ENCODE peak calls at places on chromosome X, in ten cellular contexts. A, O, L, M, T, Q, K, Y, G and F are unnamed samples.

GRCh38 chrX:67720344-67720743 is 176.5 kb downstream of the AR start:
- DNase-seq in A (no peak), Q (no peak), L (no peak), K (no peak), M (no peak), T (peak), G (no peak), Y (no peak), O (no peak), F (no peak)

GRCh38 chrX:98490670-98491069 is 1607.0 kb downstream of the RPA4 start:
- DNase-seq in G (no peak), O (no peak), K (no peak), T (no peak), A (no peak), Q (no peak), M (no peak), L (no peak), Y (no peak), F (no peak)

GRCh38 chrX:46256875-46257274 is 288.3 kb downstream of the ZNF674 start:
- DNase-seq in G (no peak), O (no peak), Q (no peak), T (no peak), M (no peak), Y (no peak), A (no peak), L (no peak), K (no peak), F (no peak)

GRCh38 chrX:153726286-153727107 is 1.8 kb downstream of the ABCD1 start:
- DNase-seq in T (peak), O (peak), G (no peak), Y (peak), Q (no peak), L (peak), M (peak), K (peak), A (peak), F (peak)

GRCh38 chrX:45400380-45400779 is 199.7 kb upstream of the DIPK2B start:
- DNase-seq in T (peak), Y (peak), K (no peak), M (peak), Q (no peak), L (no peak), O (peak), A (no peak), G (no peak), F (no peak)

GRCh38 chrX:53261573-53261972 is 19.8 kb downstream of the IQSEC2 start:
- DNase-seq in L (no peak), M (no peak), O (no peak), Q (no peak), T (no peak), A (no peak), Y (no peak), K (peak), G (no peak), F (no peak)

GRCh38 chrX:140064993-140065392 is 99.7 kb upstream of the CXorf66 start:
- DNase-seq in G (no peak), Y (no peak), L (no peak), A (no peak), M (no peak), T (no peak), K (no peak), Q (no peak), O (no peak), F (no peak)

GRCh38 chrX:128759745-128760144 is 707.5 kb upstream of the ACTRT1 start:
- DNase-seq in O (no peak), K (no peak), M (no peak), A (no peak), L (no peak), G (no peak), Q (no peak), Y (no peak), T (no peak), F (no peak)

GRCh38 chrX:148380614-148381561 is 119.5 kb upstream of the AFF2 start:
- DNase-seq in G (no peak), Y (no peak), K (peak), L (no peak), M (no peak), Q (no peak), A (no peak), T (peak), O (no peak), F (no peak)

GRCh38 chrX:65667503-65668355 is at the start of gene MSN:
- DNase-seq in L (peak), Y (peak), K (peak), O (peak), T (no peak), Q (no peak), M (peak), G (peak), A (peak), F (peak)

GRCh38 chrX:15903186-15903681 is 48.6 kb upstream of the AP1S2 start:
- DNase-seq in Q (no peak), K (peak), O (no peak), L (no peak), A (no peak), M (no peak), T (no peak), Y (no peak), G (no peak), F (no peak)

GRCh38 chrX:124435616-124436015 is 89.3 kb downstream of the SH2D1A start:
- DNase-seq in A (no peak), Q (no peak), T (no peak), L (no peak), M (no peak), G (no peak), K (no peak), Y (no peak), O (no peak), F (no peak)

GRCh38 chrX:38375888-38376287 is 23.5 kb downstream of the OTC start:
- DNase-seq in K (peak), T (no peak), L (no peak), Y (peak), M (peak), G (no peak), Q (peak), A (no peak), O (peak), F (peak)

GRCh38 chrX:11447418-11447817 is 154.2 kb downstream of the AMELX start:
- DNase-seq in A (no peak), T (peak), L (no peak), Y (no peak), M (peak), K (no peak), O (no peak), Q (no peak), G (no peak), F (no peak)

GRCh38 chrX:38930474-38930873 is 129.2 kb downstream of the MID1IP1 start:
- DNase-seq in M (no peak), G (no peak), A (no peak), L (no peak), T (no peak), O (no peak), K (no peak), Y (no peak), Q (no peak), F (no peak)

GRCh38 chrX:24925430-24925829 is 90.3 kb downstream of the ARX start:
- DNase-seq in Q (no peak), K (no peak), L (no peak), A (no peak), M (peak), Y (no peak), O (no peak), G (no peak), T (peak), F (no peak)

GRCh38 chrX:16212436-16212835 is 45.2 kb downstream of the MAGEB17 start:
- DNase-seq in Q (peak), O (peak), L (no peak), A (no peak), T (no peak), M (peak), Y (peak), G (no peak), K (peak), F (no peak)

GRCh38 chrX:97524997-97525396 is 641.3 kb downstream of the RPA4 start:
- DNase-seq in A (no peak), G (no peak), K (no peak), Q (no peak), O (no peak), M (no peak), Y (no peak), T (peak), L (no peak), F (no peak)

GRCh38 chrX:96438803-96439202 is 245.8 kb upstream of the DIAPH2 start:
- DNase-seq in T (no peak), O (no peak), Q (no peak), Y (no peak), M (no peak), A (no peak), K (no peak), G (no peak), L (no peak), F (no peak)

GRCh38 chrX:131063613-131064012 is 5.5 kb downstream of the ARHGAP36 start:
- DNase-seq in T (no peak), K (no peak), Y (peak), A (no peak), L (no peak), M (no peak), O (no peak), G (no peak), Q (no peak), F (no peak)
- TF ChIP-seq CTCF in T (no peak), K (peak), Y (peak), A (no peak), L (no peak), M (no peak), O (no peak), G (peak), Q (peak), F (peak)

GRCh38 chrX:51876441-51876840 is 17.0 kb upstream of the MAGED1 start:
- DNase-seq in Y (no peak), M (peak), G (no peak), K (no peak), T (peak), O (no peak), L (no peak), A (no peak), Q (no peak), F (no peak)
- TF ChIP-seq CTCF in Y (no peak), M (no peak), G (no peak), K (no peak), T (no peak), O (no peak), L (no peak), A (no peak), Q (no peak), F (no peak)

DNA sequence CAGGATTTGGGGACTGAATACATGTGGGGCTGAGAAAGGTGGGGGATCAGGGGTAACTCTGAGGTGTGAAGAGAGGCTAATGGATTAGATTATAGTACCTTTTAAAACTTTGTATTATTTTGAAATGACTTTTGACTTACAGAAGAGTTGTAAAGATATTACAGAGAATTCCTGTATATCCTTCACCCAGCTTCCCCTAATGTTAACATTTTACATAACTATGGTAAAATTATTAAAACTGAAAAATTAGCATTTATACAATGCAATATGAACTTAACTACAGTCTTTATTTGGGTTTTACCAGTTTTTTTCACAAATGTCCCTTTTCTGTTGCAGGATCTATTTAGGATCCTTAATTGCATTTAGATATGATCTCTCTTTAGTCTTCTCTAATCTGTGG is 57.4 kb downstream of the TMEM164 start:
- DNase-seq in M (no peak), O (no peak), L (no peak), T (no peak), G (no peak), Y (no peak), A (no peak), K (no peak), Q (no peak), F (no peak)
- TF ChIP-seq CTCF in M (no peak), O (no peak), L (no peak), T (no peak), G (no peak), Y (no peak), A (no peak), K (no peak), Q (no peak), F (no peak)

GRCh38 chrX:118948270-118948669 is 26.1 kb upstream of the LONRF3 start:
- DNase-seq in K (no peak), T (no peak), O (no peak), L (no peak), A (no peak), M (no peak), G (no peak), Q (no peak), Y (no peak), F (no peak)
- TF ChIP-seq CTCF in K (no peak), T (no peak), O (no peak), L (no peak), A (no peak), M (no peak), G (no peak), Q (no peak), Y (no peak), F (no peak)

GRCh38 chrX:115226929-115227328 is 7.0 kb downstream of the LRCH2 start:
- DNase-seq in L (no peak), Y (peak), M (peak), G (no peak), K (peak), T (no peak), Q (peak), O (peak), A (no peak), F (no peak)
- TF ChIP-seq CTCF in L (peak), Y (peak), M (peak), G (peak), K (peak), T (peak), Q (peak), O (peak), A (peak), F (peak)

DNA sequence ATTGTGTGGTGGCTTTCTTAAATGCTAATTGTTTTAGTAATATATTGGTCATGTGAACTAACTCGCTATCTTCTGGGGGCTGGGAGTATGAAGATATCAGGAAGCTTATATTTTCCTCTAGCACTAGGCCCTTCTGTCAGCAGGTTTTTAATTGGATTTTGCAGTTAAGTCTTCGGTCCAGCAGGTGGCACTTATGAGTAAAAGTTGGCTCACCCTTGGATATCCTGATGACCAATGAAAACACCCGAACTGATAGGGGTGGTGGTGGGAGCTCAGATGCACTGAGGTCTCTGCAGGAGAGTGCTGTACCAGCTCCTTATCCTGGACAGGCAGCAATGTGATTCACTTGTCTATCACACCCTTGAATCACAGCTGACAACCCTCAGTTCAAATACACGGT is 1365.8 kb upstream of the DIAPH2 start:
- DNase-seq in A (no peak), K (peak), T (no peak), Q (no peak), G (no peak), M (no peak), L (no peak), O (peak), Y (peak), F (no peak)
- TF ChIP-seq CTCF in A (no peak), K (peak), T (no peak), Q (no peak), G (no peak), M (no peak), L (no peak), O (no peak), Y (peak), F (peak)

DNA sequence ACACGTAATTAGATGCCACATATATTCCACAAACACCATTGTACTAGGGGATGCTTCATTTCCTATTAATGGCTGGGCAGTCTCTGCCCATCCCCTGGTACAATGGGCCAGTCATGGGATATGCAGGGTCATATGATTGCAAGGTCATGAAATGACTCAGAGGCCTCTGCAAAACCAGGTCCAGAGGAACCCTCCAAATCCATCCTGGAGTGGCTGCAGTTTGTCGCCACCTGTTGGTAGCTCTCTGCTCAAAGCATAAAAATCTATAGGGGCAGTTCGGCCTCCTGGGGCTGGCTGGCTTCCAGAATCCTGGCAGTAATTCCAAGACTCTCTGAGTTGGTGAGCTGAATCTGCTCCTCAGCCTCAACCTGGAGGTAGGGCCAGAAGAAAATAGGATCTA is 22.9 kb upstream of the PUDP start:
- DNase-seq in K (peak), A (no peak), M (peak), Y (peak), G (no peak), O (peak), T (no peak), L (no peak), Q (no peak), F (no peak)
- TF ChIP-seq CTCF in K (peak), A (peak), M (peak), Y (peak), G (peak), O (no peak), T (peak), L (peak), Q (peak), F (peak)

GRCh38 chrX:63784346-63784901 is 590 bp downstream of the ARHGEF9 start:
- DNase-seq in O (no peak), L (no peak), A (no peak), Y (no peak), T (no peak), K (no peak), M (no peak), Q (no peak), G (no peak), F (peak)

GRCh38 chrX:63784902-63785692 is at the start of gene ARHGEF9:
- DNase-seq in A (peak), Q (no peak), M (peak), G (no peak), T (no peak), L (peak), Y (peak), K (peak), O (peak), F (peak)
- TF ChIP-seq CTCF in A (no peak), Q (no peak), M (no peak), G (no peak), T (no peak), L (no peak), Y (no peak), K (no peak), O (no peak), F (no peak)

GRCh38 chrX:75603833-75604232 is 81.0 kb upstream of the ZDHHC15 start:
- DNase-seq in M (peak), L (no peak), Q (no peak), Y (peak), G (no peak), K (peak), T (no peak), A (no peak), O (peak), F (no peak)
- TF ChIP-seq CTCF in M (peak), L (peak), Q (peak), Y (peak), G (peak), K (peak), T (peak), A (peak), O (peak), F (peak)